ENCODE peak calls at places on chromosomes 5 and 9, in eight cellular contexts. One of them, this sample, is unnamed.

GRCh38 chr5:37694867-37695266 is 145.0 kb downstream of the GDNF start:
- DNase-seq in GM12865: no peak
- DNase-seq in tibial nerve: no peak
- DNase-seq in transverse colon: no peak
- DNase-seq in fibroblast of lung: no peak
- DNase-seq in AG04449: no peak
- DNase-seq in GM12864: no peak
- DNase-seq in K562: no peak
- DNase-seq in this sample: no peak

GRCh38 chr5:95600557-95600956 is 19.3 kb upstream of the GPR150 start:
- DNase-seq in K562: no peak
- DNase-seq in AG04449: peak
- DNase-seq in transverse colon: no peak
- DNase-seq in fibroblast of lung: peak
- DNase-seq in tibial nerve: no peak
- DNase-seq in GM12864: no peak
- DNase-seq in GM12865: no peak
- DNase-seq in this sample: no peak

GRCh38 chr5:40238066-40238745 is 441.5 kb upstream of the PTGER4 start:
- DNase-seq in GM12865: no peak
- DNase-seq in transverse colon: no peak
- DNase-seq in fibroblast of lung: no peak
- DNase-seq in K562: no peak
- DNase-seq in GM12864: no peak
- DNase-seq in AG04449: no peak
- DNase-seq in tibial nerve: no peak
- DNase-seq in this sample: no peak

GRCh38 chr5:34687269-34688011 is 31.3 kb downstream of the RAI14 start:
- DNase-seq in GM12865: no peak
- DNase-seq in tibial nerve: no peak
- DNase-seq in fibroblast of lung: no peak
- DNase-seq in transverse colon: no peak
- DNase-seq in AG04449: no peak
- DNase-seq in GM12864: no peak
- DNase-seq in K562: peak
- DNase-seq in this sample: no peak

GRCh38 chr9:108746864-108747263 is 108.9 kb downstream of the ACTL7B start:
- DNase-seq in fibroblast of lung: peak
- DNase-seq in AG04449: peak
- DNase-seq in transverse colon: no peak
- DNase-seq in tibial nerve: no peak
- DNase-seq in GM12865: no peak
- DNase-seq in K562: no peak
- DNase-seq in GM12864: no peak
- DNase-seq in this sample: peak

GRCh38 chr5:164013077-164013670 is 507.8 kb downstream of the MAT2B start:
- DNase-seq in AG04449: no peak
- DNase-seq in GM12864: peak
- DNase-seq in K562: peak
- DNase-seq in fibroblast of lung: peak
- DNase-seq in transverse colon: peak
- DNase-seq in GM12865: peak
- DNase-seq in tibial nerve: peak
- DNase-seq in this sample: peak

GRCh38 chr5:180313677-180314076 is 21.8 kb upstream of the MAPK9 start:
- DNase-seq in GM12865: no peak
- DNase-seq in AG04449: no peak
- DNase-seq in K562: peak
- DNase-seq in tibial nerve: no peak
- DNase-seq in transverse colon: no peak
- DNase-seq in GM12864: peak
- DNase-seq in fibroblast of lung: peak
- DNase-seq in this sample: peak

GRCh38 chr5:135033866-135034185 is 202 bp downstream of the PITX1 start:
- DNase-seq in transverse colon: no peak
- DNase-seq in GM12864: no peak
- DNase-seq in AG04449: no peak
- DNase-seq in GM12865: peak
- DNase-seq in tibial nerve: no peak
- DNase-seq in K562: no peak
- DNase-seq in fibroblast of lung: no peak
- DNase-seq in this sample: no peak

GRCh38 chr5:73985145-73985544 is 359.1 kb downstream of the ARHGEF28 start:
- DNase-seq in transverse colon: no peak
- DNase-seq in GM12865: peak
- DNase-seq in fibroblast of lung: peak
- DNase-seq in tibial nerve: no peak
- DNase-seq in K562: peak
- DNase-seq in AG04449: no peak
- DNase-seq in GM12864: no peak
- DNase-seq in this sample: no peak

GRCh38 chr5:122375801-122376200 is 63.8 kb downstream of the SNCAIP start:
- DNase-seq in tibial nerve: no peak
- DNase-seq in GM12865: no peak
- DNase-seq in K562: no peak
- DNase-seq in transverse colon: no peak
- DNase-seq in fibroblast of lung: no peak
- DNase-seq in AG04449: no peak
- DNase-seq in GM12864: no peak
- DNase-seq in this sample: no peak

GRCh38 chr9:35397923-35398322 is 92.0 kb upstream of the RUSC2 start:
- DNase-seq in GM12864: no peak
- DNase-seq in K562: no peak
- DNase-seq in transverse colon: no peak
- DNase-seq in AG04449: no peak
- DNase-seq in fibroblast of lung: no peak
- DNase-seq in GM12865: peak
- DNase-seq in tibial nerve: no peak
- DNase-seq in this sample: no peak

GRCh38 chr5:2562036-2562435 is 189.4 kb downstream of the IRX2 start:
- DNase-seq in tibial nerve: no peak
- DNase-seq in transverse colon: no peak
- DNase-seq in GM12865: no peak
- DNase-seq in K562: no peak
- DNase-seq in GM12864: no peak
- DNase-seq in fibroblast of lung: no peak
- DNase-seq in AG04449: no peak
- DNase-seq in this sample: no peak

GRCh38 chr9:109640232-109641078 is 139.5 kb upstream of the PALM2AKAP2 start:
- DNase-seq in fibroblast of lung: peak
- DNase-seq in tibial nerve: no peak
- DNase-seq in GM12864: no peak
- DNase-seq in transverse colon: peak
- DNase-seq in K562: no peak
- DNase-seq in AG04449: no peak
- DNase-seq in GM12865: peak
- DNase-seq in this sample: no peak

GRCh38 chr9:96150324-96151023 is 151.5 kb downstream of the HSD17B3 start:
- DNase-seq in transverse colon: peak
- DNase-seq in GM12864: peak
- DNase-seq in AG04449: no peak
- DNase-seq in GM12865: peak
- DNase-seq in K562: no peak
- DNase-seq in fibroblast of lung: no peak
- DNase-seq in tibial nerve: no peak
- DNase-seq in this sample: no peak

GRCh38 chr5:170857066-170857465 is 4.8 kb upstream of the RANBP17 start:
- DNase-seq in AG04449: no peak
- DNase-seq in fibroblast of lung: no peak
- DNase-seq in tibial nerve: no peak
- DNase-seq in GM12865: no peak
- DNase-seq in K562: no peak
- DNase-seq in GM12864: no peak
- DNase-seq in transverse colon: no peak
- DNase-seq in this sample: no peak

GRCh38 chr5:170860415-170860814 is 1.4 kb upstream of the RANBP17 start:
- DNase-seq in tibial nerve: no peak
- DNase-seq in transverse colon: no peak
- DNase-seq in AG04449: no peak
- DNase-seq in GM12865: no peak
- DNase-seq in K562: no peak
- DNase-seq in fibroblast of lung: no peak
- DNase-seq in GM12864: no peak
- DNase-seq in this sample: no peak

GRCh38 chr5:170849374-170849773 is 12.4 kb upstream of the RANBP17 start:
- DNase-seq in transverse colon: no peak
- DNase-seq in AG04449: no peak
- DNase-seq in tibial nerve: no peak
- DNase-seq in K562: no peak
- DNase-seq in GM12864: no peak
- DNase-seq in fibroblast of lung: no peak
- DNase-seq in GM12865: no peak
- DNase-seq in this sample: no peak

DNA sequence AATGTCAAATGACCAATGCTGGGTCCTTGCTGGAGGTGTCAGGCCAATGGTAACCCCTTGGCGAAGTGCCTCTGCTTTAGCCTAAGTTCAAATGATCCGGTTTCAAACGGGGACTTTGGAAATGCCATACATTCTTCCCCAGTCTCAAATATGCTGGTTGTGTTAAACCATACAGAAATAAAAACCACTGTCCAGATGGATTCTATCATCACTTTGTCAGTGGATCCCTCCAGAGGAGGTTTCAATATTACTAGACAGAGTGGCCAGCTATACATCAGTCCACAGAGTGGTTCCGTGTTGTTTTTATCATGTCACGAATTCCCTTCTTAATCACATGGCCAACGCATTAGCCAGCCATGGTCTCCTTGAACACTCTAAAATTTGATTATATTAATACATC is 7.3 kb upstream of the RANBP17 start:
- DNase-seq in K562: no peak
- DNase-seq in AG04449: no peak
- DNase-seq in fibroblast of lung: peak
- DNase-seq in tibial nerve: no peak
- DNase-seq in GM12865: no peak
- DNase-seq in transverse colon: no peak
- DNase-seq in GM12864: no peak
- DNase-seq in this sample: no peak
- TF ChIP-seq CTCF in K562: no peak
- TF ChIP-seq CTCF in AG04449: no peak
- TF ChIP-seq CTCF in fibroblast of lung: no peak
- TF ChIP-seq CTCF in tibial nerve: no peak
- TF ChIP-seq CTCF in GM12865: no peak
- TF ChIP-seq CTCF in transverse colon: no peak
- TF ChIP-seq CTCF in GM12864: no peak
- TF ChIP-seq CTCF in this sample: no peak

DNA sequence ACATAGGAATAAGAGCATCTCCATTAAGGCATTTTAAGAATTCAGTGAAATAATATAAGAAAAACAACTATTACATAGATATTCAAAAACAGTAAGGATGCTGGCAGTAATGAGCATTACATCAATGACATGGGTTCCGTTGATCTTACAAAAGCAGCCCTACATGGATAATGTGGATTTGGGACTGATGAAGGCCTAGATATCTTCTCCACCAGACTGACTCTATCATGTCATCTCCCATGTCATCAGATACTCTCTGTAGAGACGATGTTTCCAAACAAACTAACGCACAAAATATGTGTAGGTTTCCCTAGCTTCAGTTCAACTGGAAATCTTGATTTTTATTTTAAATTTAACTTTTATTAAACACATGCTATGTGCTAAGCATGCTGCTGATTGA is 3.6 kb downstream of the LURAP1L start:
- DNase-seq in AG04449: no peak
- DNase-seq in fibroblast of lung: no peak
- DNase-seq in GM12864: no peak
- DNase-seq in K562: no peak
- DNase-seq in GM12865: no peak
- DNase-seq in transverse colon: no peak
- DNase-seq in tibial nerve: no peak
- DNase-seq in this sample: no peak
- H3K4me3 ChIP-seq in AG04449: no peak
- H3K4me3 ChIP-seq in fibroblast of lung: peak
- H3K4me3 ChIP-seq in GM12864: no peak
- H3K4me3 ChIP-seq in K562: no peak
- H3K4me3 ChIP-seq in GM12865: no peak
- H3K4me3 ChIP-seq in transverse colon: peak
- H3K4me3 ChIP-seq in tibial nerve: no peak
- H3K4me3 ChIP-seq in this sample: no peak

DNA sequence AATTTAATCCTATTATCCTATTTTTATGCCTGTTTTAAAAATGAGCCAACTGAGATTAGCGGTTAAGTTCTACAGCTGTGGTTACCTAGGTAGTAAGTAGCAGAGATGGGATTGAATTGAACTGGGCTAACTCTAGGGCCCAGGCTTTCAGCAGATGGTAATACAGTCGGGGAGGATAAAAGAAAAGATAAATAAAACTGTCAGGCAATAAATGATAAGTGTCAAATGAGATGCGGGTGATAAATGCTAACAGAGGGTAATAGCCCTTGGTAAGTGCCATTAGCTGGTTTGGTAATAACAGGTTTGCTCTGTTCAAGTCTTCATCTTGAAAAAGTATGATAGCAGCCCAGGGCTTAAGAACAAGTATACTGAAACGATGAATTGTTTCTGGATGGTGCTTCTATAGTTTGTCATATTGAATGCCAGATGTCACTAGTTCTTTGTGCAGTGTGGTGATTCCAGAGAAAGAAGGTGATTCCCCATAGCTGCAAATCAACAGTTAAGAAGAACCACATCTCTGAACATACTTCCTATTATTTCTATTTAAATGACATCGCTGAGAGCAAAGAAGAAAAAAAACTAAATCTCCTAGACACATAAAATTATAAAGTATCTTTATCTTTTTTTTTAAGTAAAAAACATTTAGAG is 360.8 kb upstream of the PANK3 start:
- DNase-seq in tibial nerve: no peak
- DNase-seq in fibroblast of lung: no peak
- DNase-seq in GM12864: no peak
- DNase-seq in K562: no peak
- DNase-seq in AG04449: no peak
- DNase-seq in GM12865: no peak
- DNase-seq in transverse colon: no peak
- DNase-seq in this sample: peak
- TF ChIP-seq CTCF in tibial nerve: no peak
- TF ChIP-seq CTCF in fibroblast of lung: no peak
- TF ChIP-seq CTCF in GM12864: no peak
- TF ChIP-seq CTCF in K562: no peak
- TF ChIP-seq CTCF in AG04449: no peak
- TF ChIP-seq CTCF in GM12865: no peak
- TF ChIP-seq CTCF in transverse colon: no peak
- TF ChIP-seq CTCF in this sample: no peak

DNA sequence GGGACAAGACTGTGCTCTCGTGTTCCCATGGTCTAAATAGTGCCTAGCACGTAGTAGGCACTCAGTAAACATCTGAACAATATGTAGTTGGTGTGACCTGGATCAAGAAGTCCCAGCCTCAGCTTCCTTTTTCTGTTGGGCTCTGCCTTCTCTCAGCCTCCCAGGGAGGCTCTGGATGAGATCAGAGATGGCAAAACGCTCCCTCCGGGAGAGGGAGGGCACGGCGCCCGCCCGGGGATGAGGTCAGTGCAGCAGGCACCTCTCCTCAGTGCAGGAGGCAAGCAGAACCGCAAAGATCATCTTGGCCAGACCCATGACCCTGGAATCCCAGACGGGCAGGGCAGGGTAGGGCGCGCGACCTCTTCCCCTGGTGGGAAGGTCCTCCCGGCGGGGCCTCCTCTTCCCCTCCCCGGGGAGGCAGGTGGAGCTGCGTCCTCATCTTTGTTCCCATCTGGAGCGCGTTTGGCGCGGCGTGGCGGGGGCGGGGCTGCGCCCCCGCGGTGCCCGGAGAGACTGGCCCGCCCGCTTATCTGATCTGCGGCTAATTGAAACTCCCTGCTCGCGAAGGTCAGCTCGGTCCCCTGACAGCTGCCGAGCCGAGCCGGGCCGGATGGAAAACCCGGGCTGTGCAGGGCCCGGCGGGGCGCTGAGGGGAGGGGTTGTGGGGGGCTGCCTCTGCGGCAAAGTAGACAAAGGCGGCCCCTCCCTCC is 60.9 kb downstream of the CXXC5 start:
- DNase-seq in fibroblast of lung: peak
- DNase-seq in tibial nerve: no peak
- DNase-seq in GM12865: no peak
- DNase-seq in GM12864: no peak
- DNase-seq in K562: peak
- DNase-seq in AG04449: no peak
- DNase-seq in transverse colon: peak
- DNase-seq in this sample: no peak
- H3K4me3 ChIP-seq in fibroblast of lung: no peak
- H3K4me3 ChIP-seq in tibial nerve: peak
- H3K4me3 ChIP-seq in GM12865: no peak
- H3K4me3 ChIP-seq in GM12864: no peak
- H3K4me3 ChIP-seq in K562: peak
- H3K4me3 ChIP-seq in AG04449: no peak
- H3K4me3 ChIP-seq in transverse colon: peak
- H3K4me3 ChIP-seq in this sample: peak

This sample was measured in retinal pigment epithelial cell.